ENCODE peak calls at places on chromosome 3, in four cellular contexts. K, H, P and L are unnamed samples.

GRCh38 chr3:69763976-69764851 is 24.9 kb downstream of the MITF start:
- DNase-seq in K (no peak), H (no peak), P (no peak), L (no peak)

GRCh38 chr3:142275856-142276255 is 50.5 kb upstream of the GK5 start:
- DNase-seq in K (no peak), H (no peak), P (no peak), L (no peak)

GRCh38 chr3:148433665-148434064 is 264.0 kb upstream of the AGTR1 start:
- DNase-seq in K (no peak), H (no peak), P (no peak), L (no peak)

GRCh38 chr3:141476033-141476432 is 10.8 kb upstream of the RASA2 start:
- DNase-seq in K (no peak), H (no peak), P (peak), L (no peak)

GRCh38 chr3:126364130-126364695 is 7.0 kb upstream of the KLF15 start:
- DNase-seq in K (no peak), H (no peak), P (peak), L (peak)

GRCh38 chr3:127475975-127476374 is 114.6 kb downstream of the TPRA1 start:
- DNase-seq in K (no peak), H (no peak), P (no peak), L (no peak)

GRCh38 chr3:20078194-20078709 is 38.0 kb downstream of the KAT2B start:
- DNase-seq in K (no peak), H (no peak), P (no peak), L (no peak)

GRCh38 chr3:100366424-100366823 is 31.9 kb downstream of the NIT2 start:
- DNase-seq in K (no peak), H (no peak), P (no peak), L (no peak)

GRCh38 chr3:172140499-172141391 is 101.4 kb downstream of the FNDC3B start:
- DNase-seq in K (no peak), H (no peak), P (peak), L (no peak)

GRCh38 chr3:14422016-14422963 is 19.9 kb downstream of the SLC6A6 start:
- DNase-seq in K (no peak), H (no peak), P (no peak), L (no peak)

GRCh38 chr3:39982665-39983357 is 173.4 kb downstream of the MYRIP start:
- DNase-seq in K (no peak), H (no peak), P (no peak), L (no peak)

GRCh38 chr3:61315874-61316273 is 64.6 kb upstream of the FHIT start:
- DNase-seq in K (no peak), H (no peak), P (no peak), L (no peak)

GRCh38 chr3:69320867-69321266 is 65.0 kb downstream of the FRMD4B start:
- DNase-seq in K (no peak), H (no peak), P (peak), L (no peak)

GRCh38 chr3:67601919-67602608 is 52.3 kb downstream of the SUCLG2 start:
- DNase-seq in K (no peak), H (no peak), P (no peak), L (no peak)

GRCh38 chr3:78751266-78751665 is 1016.5 kb downstream of the ROBO1 start:
- DNase-seq in K (no peak), H (no peak), P (no peak), L (no peak)

GRCh38 chr3:187261541-187261969 is 30.0 kb downstream of the MASP1 start:
- DNase-seq in K (no peak), H (no peak), P (no peak), L (no peak)

GRCh38 chr3:107669669-107670068 is 146.9 kb downstream of the BBX start:
- DNase-seq in K (no peak), H (no peak), P (no peak), L (no peak)

GRCh38 chr3:65951836-65952505 is 86.7 kb downstream of the MAGI1 start:
- DNase-seq in K (no peak), H (no peak), P (no peak), L (no peak)

GRCh38 chr3:141707741-141708203 is 30.3 kb upstream of the RNF7 start:
- DNase-seq in K (no peak), H (no peak), P (no peak), L (no peak)

GRCh38 chr3:99972380-99973104 is 141.8 kb downstream of the FILIP1L start:
- DNase-seq in K (no peak), H (no peak), P (no peak), L (no peak)

GRCh38 chr3:38367709-38368108 is 21.1 kb downstream of the XYLB start:
- DNase-seq in K (no peak), H (no peak), P (no peak), L (no peak)

GRCh38 chr3:99909714-99910508 is 92.2 kb downstream of the CMSS1 start:
- DNase-seq in K (no peak), H (no peak), P (no peak), L (no peak)

GRCh38 chr3:46095307-46095706 is 68.0 kb upstream of the XCR1 start:
- DNase-seq in K (no peak), H (no peak), P (no peak), L (no peak)

GRCh38 chr3:140432176-140432753 is 245.6 kb upstream of the TRIM42 start:
- DNase-seq in K (peak), H (no peak), P (no peak), L (peak)

GRCh38 chr3:10515884-10516495 is 10.6 kb upstream of the ATP2B2 start:
- DNase-seq in K (no peak), H (peak), P (no peak), L (no peak)

GRCh38 chr3:156109989-156110388 is 10.4 kb upstream of the KCNAB1 start:
- DNase-seq in K (no peak), H (no peak), P (no peak), L (no peak)

GRCh38 chr3:66702126-66702525 is 201.3 kb upstream of the LRIG1 start:
- DNase-seq in K (no peak), H (no peak), P (peak), L (no peak)

GRCh38 chr3:16480861-16481569 is 32.5 kb downstream of the RFTN1 start:
- DNase-seq in K (no peak), H (no peak), P (no peak), L (no peak)

GRCh38 chr3:66211779-66212178 is 9.0 kb upstream of the SLC25A26 start:
- DNase-seq in K (no peak), H (no peak), P (no peak), L (no peak)

GRCh38 chr3:63927623-63928280 is 15.6 kb upstream of the SCAANT1 start:
- DNase-seq in K (no peak), H (no peak), P (no peak), L (no peak)

GRCh38 chr3:127215714-127216414 is 22.9 kb downstream of the PRR23E start:
- DNase-seq in K (no peak), H (no peak), P (no peak), L (no peak)

GRCh38 chr3:55505776-55506175 is 18.7 kb upstream of the WNT5A start:
- DNase-seq in K (no peak), H (no peak), P (no peak), L (no peak)

GRCh38 chr3:70308760-70309159 is 3.7 kb downstream of the MDFIC2 start:
- DNase-seq in K (no peak), H (no peak), P (no peak), L (no peak)

GRCh38 chr3:9222956-9223639 is 26.3 kb downstream of the SRGAP3 start:
- DNase-seq in K (no peak), H (no peak), P (no peak), L (no peak)

GRCh38 chr3:49712631-49713317 is 6.7 kb downstream of the AMIGO3 start:
- DNase-seq in K (no peak), H (no peak), P (no peak), L (no peak)
- TF ChIP-seq POLR2A in K (no peak), H (no peak), P (no peak), L (no peak)

GRCh38 chr3:123586966-123587365 is 2.1 kb upstream of the HACD2 start:
- DNase-seq in K (no peak), H (no peak), P (no peak), L (no peak)
- H3K4me3 ChIP-seq in K (no peak), H (no peak), P (no peak), L (no peak)

GRCh38 chr3:111616417-111617105 is 21.4 kb upstream of the ZBED2 start:
- DNase-seq in K (no peak), H (no peak), P (peak), L (no peak)
- TF ChIP-seq CTCF in K (no peak), H (no peak), P (no peak), L (no peak)

DNA sequence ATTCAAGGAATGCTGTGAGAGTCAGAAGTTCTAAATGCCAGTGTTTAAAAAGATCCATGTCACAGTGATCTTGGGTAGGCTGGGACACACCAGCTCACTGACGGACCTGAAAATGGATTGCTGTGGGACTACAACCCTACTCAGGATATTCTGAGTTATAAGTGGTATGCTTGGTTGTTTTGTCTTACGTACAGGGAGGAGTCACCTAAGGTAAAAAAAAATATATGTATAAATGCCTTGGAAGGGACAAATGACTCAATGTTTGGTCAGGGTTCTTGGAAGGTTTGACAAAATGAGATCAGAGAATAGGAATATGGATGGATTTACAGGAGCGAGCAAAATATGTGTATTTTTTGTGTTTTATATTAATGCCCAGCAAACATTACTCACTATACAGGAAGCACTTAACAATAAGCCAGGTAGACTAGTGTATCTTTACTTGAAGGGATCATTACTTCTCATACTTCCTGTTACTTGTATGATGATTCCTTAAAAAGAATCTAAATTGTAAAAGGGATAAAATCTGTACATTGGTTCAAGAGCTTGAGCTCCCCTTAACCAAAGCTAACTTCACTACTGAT is 767.3 kb downstream of the GBE1 start:
- DNase-seq in K (no peak), H (no peak), P (no peak), L (no peak)
- TF ChIP-seq POLR2A in K (no peak), H (no peak), P (no peak), L (no peak)

GRCh38 chr3:4886448-4886847 is 92.8 kb upstream of the BHLHE40 start:
- DNase-seq in K (no peak), H (no peak), P (no peak), L (no peak)

GRCh38 chr3:4889896-4890295 is 89.3 kb upstream of the BHLHE40 start:
- DNase-seq in K (no peak), H (no peak), P (no peak), L (no peak)

GRCh38 chr3:4885322-4885721 is 93.9 kb upstream of the BHLHE40 start:
- DNase-seq in K (no peak), H (no peak), P (no peak), L (no peak)

GRCh38 chr3:4887177-4887576 is 92.1 kb upstream of the BHLHE40 start:
- DNase-seq in K (no peak), H (no peak), P (no peak), L (no peak)

DNA sequence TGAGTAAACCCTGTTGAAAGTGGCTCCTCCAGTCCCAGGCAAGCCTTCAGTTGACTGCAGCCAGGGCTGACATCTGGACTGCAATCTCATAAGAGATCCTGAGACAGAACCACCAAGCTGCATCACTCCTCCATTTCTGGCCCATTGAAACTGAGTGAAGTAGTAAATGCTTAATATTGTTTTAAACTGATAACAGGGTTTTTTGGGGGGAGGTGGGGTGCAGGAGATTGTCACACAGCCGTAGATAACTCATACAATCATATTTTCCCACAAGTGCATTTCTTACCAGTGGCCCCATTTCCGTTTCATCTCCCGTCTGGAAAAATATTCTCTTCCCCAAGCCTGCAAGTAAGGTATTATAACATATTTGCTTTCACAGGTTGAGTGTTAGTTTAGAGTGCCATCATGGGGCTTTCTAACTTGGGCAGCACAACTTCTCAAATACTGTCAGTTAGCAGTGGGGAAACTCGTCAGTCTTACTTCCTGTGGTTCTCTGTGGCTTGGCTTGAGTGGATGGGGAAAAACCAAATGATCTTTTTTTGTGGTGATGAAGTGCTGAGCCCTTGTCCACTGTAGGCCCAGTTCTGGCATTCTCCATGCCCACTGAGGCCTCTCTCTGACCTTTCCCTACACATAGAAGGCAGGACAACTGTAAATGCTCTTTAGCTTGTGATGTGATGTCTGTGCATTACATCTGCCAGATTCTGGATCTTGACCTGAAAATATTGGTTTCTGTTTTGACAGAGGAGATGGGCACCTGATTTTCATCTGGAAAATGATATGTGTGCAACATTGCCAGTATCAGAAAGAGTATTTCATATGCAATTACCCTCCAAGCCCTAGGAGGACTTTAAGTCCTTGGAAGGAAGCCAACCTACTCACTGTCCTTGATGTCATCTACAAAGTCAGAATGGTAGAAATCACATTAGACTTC is 90.1 kb upstream of the BHLHE40 start:
- DNase-seq in K (no peak), H (no peak), P (no peak), L (no peak)
- H3K4me3 ChIP-seq in K (no peak), H (no peak), P (no peak), L (no peak)